ENCODE peak calls at places on chromosomes 1 and 21, in five cellular contexts. B, S, X, L and G are unnamed samples.

GRCh38 chr1:117177376-117177775 is 33.4 kb downstream of the VTCN1 start:
- DNase-seq in B (no peak), S (no peak), X (no peak), L (no peak), G (no peak)

GRCh38 chr1:237864338-237865244 is 26.1 kb downstream of the ZP4 start:
- DNase-seq in B (no peak), S (peak), X (peak), L (no peak), G (no peak)

GRCh38 chr1:5915587-5916571 is 76.3 kb downstream of the NPHP4 start:
- DNase-seq in B (no peak), S (no peak), X (no peak), L (no peak), G (no peak)

GRCh38 chr1:151056574-151056973 is 2.8 kb downstream of the CDC42SE1 start:
- DNase-seq in B (no peak), S (no peak), X (no peak), L (no peak), G (no peak)

GRCh38 chr1:198467342-198467741 is 73.1 kb downstream of the ATP6V1G3 start:
- DNase-seq in B (no peak), S (no peak), X (no peak), L (no peak), G (no peak)

GRCh38 chr1:109929170-109929569 is 18.5 kb downstream of the CSF1 start:
- DNase-seq in B (no peak), S (no peak), X (no peak), L (no peak), G (no peak)

GRCh38 chr1:36165145-36165544 is 9.2 kb downstream of the MAP7D1 start:
- DNase-seq in B (no peak), S (no peak), X (no peak), L (no peak), G (no peak)

GRCh38 chr1:206719169-206719839 is 34.6 kb downstream of the MAPKAPK2 start:
- DNase-seq in B (no peak), S (no peak), X (no peak), L (no peak), G (no peak)

GRCh38 chr1:207017615-207018559 is 14.7 kb downstream of the C1orf116 start:
- DNase-seq in B (no peak), S (no peak), X (peak), L (no peak), G (no peak)

GRCh38 chr1:219924348-219924747 is 4.0 kb downstream of the SLC30A10 start:
- DNase-seq in B (no peak), S (no peak), X (no peak), L (no peak), G (no peak)

GRCh38 chr1:167661527-167662436 is 31.8 kb downstream of the RCSD1 start:
- DNase-seq in B (peak), S (no peak), X (no peak), L (peak), G (peak)

GRCh38 chr21:46066843-46067331 is 31.0 kb upstream of the COL6A2 start:
- DNase-seq in B (no peak), S (peak), X (peak), L (no peak), G (no peak)

GRCh38 chr1:235075121-235075954 is 53.3 kb downstream of the TOMM20 start:
- DNase-seq in B (peak), S (peak), X (peak), L (peak), G (peak)

GRCh38 chr21:44337428-44337827 is 1.8 kb downstream of the CFAP410 start:
- DNase-seq in B (no peak), S (no peak), X (no peak), L (no peak), G (peak)

GRCh38 chr1:66380452-66381212 is 153.3 kb upstream of the SGIP1 start:
- DNase-seq in B (no peak), S (no peak), X (no peak), L (no peak), G (peak)

GRCh38 chr21:45845063-45845789 is 136.3 kb upstream of the COL6A1 start:
- DNase-seq in B (no peak), S (no peak), X (no peak), L (no peak), G (no peak)

DNA sequence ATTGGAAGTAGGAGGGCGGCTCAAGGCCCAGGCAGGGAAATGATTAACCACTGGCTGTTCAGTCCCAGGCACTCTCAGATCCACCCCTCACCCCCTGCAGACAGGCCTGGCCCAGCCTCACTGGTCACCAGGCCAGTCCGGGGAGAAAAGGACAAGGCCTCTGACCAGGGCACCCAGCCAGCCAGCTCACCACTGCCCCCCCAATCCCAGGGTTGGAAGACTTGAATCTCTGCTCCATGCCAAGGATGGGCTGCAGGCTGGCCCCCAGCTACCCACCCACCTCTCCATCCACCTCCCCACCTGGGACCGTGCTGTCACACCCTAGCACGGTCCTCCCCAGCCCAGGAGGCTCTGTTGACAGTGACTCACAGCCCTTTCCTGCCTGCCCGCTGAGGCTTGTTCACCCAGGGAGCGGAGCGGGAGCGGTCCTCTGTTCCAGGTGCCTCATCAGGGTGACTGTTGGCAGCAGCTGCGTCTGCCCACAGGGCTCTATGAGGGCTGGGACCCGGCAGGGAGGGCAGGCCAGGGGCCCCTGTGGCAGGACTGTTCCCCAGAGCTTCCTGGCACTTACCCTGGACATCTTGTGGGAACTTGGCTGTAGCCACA is 2.2 kb downstream of the LAD1 start:
- DNase-seq in B (no peak), S (peak), X (no peak), L (no peak), G (peak)
- H3K4me3 ChIP-seq in B (no peak), S (no peak), X (no peak), L (no peak), G (no peak)

GRCh38 chr1:45913183-45913924 is 109.9 kb downstream of the MAST2 start:
- DNase-seq in B (peak), S (no peak), X (peak), L (peak), G (peak)
- H3K4me3 ChIP-seq in B (peak), S (no peak), X (peak), L (no peak), G (peak)

GRCh38 chr1:67566803-67567202 is 118.2 kb upstream of the GADD45A start:
- DNase-seq in B (no peak), S (no peak), X (no peak), L (no peak), G (no peak)

GRCh38 chr1:67561704-67562113 is 123.3 kb upstream of the GADD45A start:
- DNase-seq in B (peak), S (peak), X (peak), L (no peak), G (no peak)

GRCh38 chr1:67560580-67561285 is 124.3 kb upstream of the GADD45A start:
- DNase-seq in B (no peak), S (no peak), X (no peak), L (no peak), G (no peak)

GRCh38 chr1:67563684-67564083 is 121.3 kb upstream of the GADD45A start:
- DNase-seq in B (no peak), S (no peak), X (no peak), L (no peak), G (no peak)

DNA sequence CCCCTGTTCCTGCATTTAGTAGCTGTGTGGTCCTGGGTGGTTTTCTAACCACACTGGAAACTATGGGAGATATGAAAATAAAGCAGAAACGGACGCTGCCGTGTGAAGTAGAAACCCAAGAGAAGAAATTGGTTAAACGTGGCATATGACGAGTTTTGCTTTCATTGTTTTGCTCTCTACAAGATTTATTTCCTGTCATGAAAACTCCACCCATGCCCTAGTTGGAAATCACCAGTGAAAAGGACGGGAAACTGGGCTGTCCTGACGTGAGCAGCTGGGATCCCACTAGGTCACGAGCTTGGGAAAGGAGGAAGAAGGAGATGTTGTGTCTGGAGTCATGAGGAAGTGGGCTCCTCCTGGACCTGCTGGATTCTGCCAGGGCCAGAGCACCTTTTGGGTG is 120.8 kb upstream of the GADD45A start:
- DNase-seq in B (peak), S (no peak), X (peak), L (no peak), G (no peak)
- H3K4me3 ChIP-seq in B (no peak), S (no peak), X (no peak), L (no peak), G (no peak)

DNA sequence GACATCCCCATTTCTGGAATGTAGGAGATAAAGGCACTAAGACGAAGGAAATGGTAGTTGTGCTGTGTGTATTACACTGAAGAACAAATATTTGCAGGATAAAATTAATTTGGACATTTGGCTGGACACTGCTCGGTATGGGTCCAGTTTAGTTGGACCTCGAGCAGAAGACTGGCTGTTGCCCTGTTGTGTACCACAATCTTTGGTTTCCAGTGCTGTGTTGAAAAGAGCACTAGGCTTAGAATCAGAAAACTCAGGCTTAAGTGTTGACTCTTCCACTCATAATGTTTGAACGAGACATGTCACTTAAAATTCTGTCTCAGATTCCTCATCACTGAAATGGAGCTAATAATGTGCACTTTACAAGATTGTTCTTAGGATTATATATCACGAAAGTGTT is 1.2 kb upstream of the ARPC5 start:
- DNase-seq in B (no peak), S (no peak), X (no peak), L (no peak), G (no peak)
- H3K4me3 ChIP-seq in B (peak), S (no peak), X (no peak), L (peak), G (peak)

DNA sequence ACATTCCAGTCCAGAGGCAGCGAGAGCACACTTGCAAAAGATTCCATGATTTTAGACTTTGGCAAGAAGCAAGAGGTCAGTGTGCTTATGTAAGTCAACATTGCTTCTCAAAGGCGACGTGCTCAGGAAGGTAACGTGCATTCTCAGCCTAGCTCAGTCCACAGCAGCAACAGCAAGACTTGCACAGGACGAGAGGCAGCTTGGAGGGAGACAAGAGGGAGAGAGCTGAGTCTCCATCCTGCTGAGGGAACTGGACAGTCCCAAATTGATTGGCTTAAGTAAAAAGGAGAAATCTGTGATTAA is 56.5 kb downstream of the PTP4A2 start:
- DNase-seq in B (no peak), S (no peak), X (no peak), L (no peak), G (no peak)
- H3K4me3 ChIP-seq in B (no peak), S (no peak), X (no peak), L (no peak), G (no peak)

GRCh38 chr1:920008-920407 is 3.7 kb upstream of the SAMD11 start:
- DNase-seq in B (no peak), S (no peak), X (no peak), L (no peak), G (no peak)

GRCh38 chr1:919271-919872 is 4.4 kb upstream of the SAMD11 start:
- DNase-seq in B (no peak), S (no peak), X (no peak), L (no peak), G (no peak)

GRCh38 chr1:923131-923990 is at the start of gene SAMD11:
- DNase-seq in B (peak), S (peak), X (peak), L (peak), G (peak)

GRCh38 chr1:920506-920905 is 3.2 kb upstream of the SAMD11 start:
- DNase-seq in B (no peak), S (no peak), X (no peak), L (no peak), G (no peak)

GRCh38 chr1:921011-921837 is 2.5 kb upstream of the SAMD11 start:
- DNase-seq in B (no peak), S (no peak), X (no peak), L (no peak), G (no peak)
- H3K4me3 ChIP-seq in B (no peak), S (no peak), X (no peak), L (no peak), G (no peak)

GRCh38 chr1:246788895-246789338 is 64.7 kb downstream of the SCCPDH start:
- DNase-seq in B (no peak), S (no peak), X (no peak), L (no peak), G (no peak)
- H3K4me3 ChIP-seq in B (no peak), S (no peak), X (peak), L (no peak), G (peak)